ENCODE peak calls at places on chromosomes 5 and 9, in ten cellular contexts. V, E, K, X, R, O, W, U, Y and Q are unnamed samples.

GRCh38 chr9:97510797-97511761 is 9.6 kb downstream of the TMOD1 start:
- DNase-seq in V (peak; percentile 40), E (peak; percentile 51), K (peak; percentile 24), X (no peak), R (no peak), O (no peak), W (no peak), U (peak; percentile 57), Y (no peak), Q (peak; percentile 40)

GRCh38 chr5:65749221-65749844 is 27.3 kb downstream of the NLN start:
- DNase-seq in V (no peak), E (no peak), K (no peak), X (no peak), R (no peak), O (no peak), W (no peak), U (no peak), Y (no peak), Q (no peak)

GRCh38 chr5:9774472-9775079 is 144.4 kb upstream of the TAS2R1 start:
- DNase-seq in V (no peak), E (peak; percentile 9), K (peak; percentile 70), X (no peak), R (no peak), O (no peak), W (no peak), U (peak; percentile 82), Y (peak; percentile 27), Q (no peak)

GRCh38 chr5:132213666-132214065 is 14.0 kb downstream of the P4HA2 start:
- DNase-seq in V (no peak), E (no peak), K (no peak), X (no peak), R (no peak), O (no peak), W (no peak), U (no peak), Y (no peak), Q (no peak)

GRCh38 chr9:32260481-32260880 is 124.0 kb upstream of the ACO1 start:
- DNase-seq in V (no peak), E (no peak), K (no peak), X (no peak), R (no peak), O (no peak), W (no peak), U (no peak), Y (no peak), Q (no peak)

GRCh38 chr5:5483880-5484595 is 61.6 kb downstream of the ICE1 start:
- DNase-seq in V (no peak), E (no peak), K (no peak), X (no peak), R (no peak), O (no peak), W (no peak), U (peak; percentile 64), Y (no peak), Q (no peak)

GRCh38 chr5:138724470-138725146 is 28.6 kb upstream of the CTNNA1 start:
- DNase-seq in V (no peak), E (no peak), K (no peak), X (no peak), R (no peak), O (no peak), W (no peak), U (peak; percentile 68), Y (peak; percentile 24), Q (no peak)

GRCh38 chr9:137243626-137244485 is 2.8 kb downstream of the TUBB4B start:
- DNase-seq in V (no peak), E (no peak), K (no peak), X (no peak), R (no peak), O (no peak), W (no peak), U (no peak), Y (no peak), Q (no peak)

GRCh38 chr5:54838843-54839242 is 146.6 kb downstream of the ESM1 start:
- DNase-seq in V (no peak), E (no peak), K (no peak), X (no peak), R (no peak), O (no peak), W (no peak), U (no peak), Y (no peak), Q (no peak)

GRCh38 chr5:73236541-73237128 is 63.6 kb downstream of the TMEM174 start:
- DNase-seq in V (no peak), E (no peak), K (no peak), X (no peak), R (no peak), O (no peak), W (no peak), U (no peak), Y (no peak), Q (no peak)

GRCh38 chr9:100554935-100555401 is 22.9 kb upstream of the CAVIN4 start:
- DNase-seq in V (no peak), E (no peak), K (no peak), X (no peak), R (no peak), O (no peak), W (no peak), U (peak; percentile 40), Y (no peak), Q (peak; percentile 17)

GRCh38 chr5:154242442-154242841 is 51.9 kb downstream of the GALNT10 start:
- DNase-seq in V (no peak), E (no peak), K (no peak), X (no peak), R (no peak), O (no peak), W (no peak), U (no peak), Y (no peak), Q (no peak)

GRCh38 chr9:92507005-92507404 is 24.7 kb upstream of the ASPN start:
- DNase-seq in V (no peak), E (no peak), K (no peak), X (no peak), R (no peak), O (no peak), W (no peak), U (no peak), Y (no peak), Q (no peak)

GRCh38 chr9:15697459-15697858 is 144.6 kb downstream of the CCDC171 start:
- DNase-seq in V (peak; percentile 86), E (peak; percentile 11), K (peak; percentile 80), X (peak; percentile 27), R (no peak), O (no peak), W (no peak), U (peak; percentile 58), Y (no peak), Q (peak; percentile 48)

GRCh38 chr9:125428515-125429467 is 167.2 kb downstream of the GAPVD1 start:
- DNase-seq in V (peak; percentile 77), E (no peak), K (no peak), X (no peak), R (no peak), O (no peak), W (no peak), U (no peak), Y (no peak), Q (no peak)

GRCh38 chr5:22329683-22330082 is 523.5 kb downstream of the CDH12 start:
- DNase-seq in V (no peak), E (no peak), K (no peak), X (no peak), R (no peak), O (no peak), W (no peak), U (no peak), Y (no peak), Q (no peak)

GRCh38 chr9:116837038-116837998 is 150.2 kb downstream of the TRIM32 start:
- DNase-seq in V (no peak), E (no peak), K (no peak), X (no peak), R (no peak), O (no peak), W (no peak), U (no peak), Y (no peak), Q (no peak)

GRCh38 chr5:13585324-13585723 is 359.2 kb downstream of the DNAH5 start:
- DNase-seq in V (no peak), E (no peak), K (no peak), X (no peak), R (no peak), O (no peak), W (no peak), U (no peak), Y (no peak), Q (no peak)

GRCh38 chr9:6564370-6564769 is 81.2 kb downstream of the GLDC start:
- DNase-seq in V (no peak), E (no peak), K (peak; percentile 36), X (no peak), R (no peak), O (no peak), W (no peak), U (peak; percentile 66), Y (no peak), Q (no peak)

GRCh38 chr5:127340606-127341005 is 50.0 kb downstream of the MEGF10 start:
- DNase-seq in V (no peak), E (no peak), K (no peak), X (no peak), R (no peak), O (no peak), W (no peak), U (no peak), Y (no peak), Q (no peak)

GRCh38 chr5:59666709-59667108 is 226.8 kb downstream of the PDE4D start:
- DNase-seq in V (no peak), E (no peak), K (no peak), X (no peak), R (no peak), O (no peak), W (no peak), U (no peak), Y (no peak), Q (no peak)

GRCh38 chr5:143200781-143201398 is 202.6 kb downstream of the NR3C1 start:
- DNase-seq in V (peak; percentile 50), E (peak; percentile 41), K (no peak), X (peak; percentile 15), R (no peak), O (no peak), W (no peak), U (peak; percentile 88), Y (no peak), Q (peak; percentile 43)

GRCh38 chr5:143106175-143106574 is 297.3 kb downstream of the NR3C1 start:
- DNase-seq in V (peak; percentile 37), E (peak; percentile 89), K (peak; percentile 15), X (peak; percentile 36), R (no peak), O (no peak), W (peak; percentile 26), U (peak; percentile 83), Y (peak; percentile 35), Q (peak; percentile 40)

GRCh38 chr5:146620663-146621051 is 104.7 kb upstream of the GPR151 start:
- DNase-seq in V (no peak), E (no peak), K (no peak), X (no peak), R (no peak), O (no peak), W (peak; percentile 89), U (no peak), Y (no peak), Q (no peak)

GRCh38 chr9:34546834-34547827 is 24.3 kb upstream of the ENHO start:
- DNase-seq in V (peak; percentile 38), E (peak; percentile 78), K (peak; percentile 49), X (peak; percentile 75), R (peak; percentile 19), O (peak; percentile 22), W (peak; percentile 64), U (peak; percentile 86), Y (peak; percentile 91), Q (peak; percentile 76)